ENCODE peak calls at places on chromosome 15, in four cellular contexts. J, L, U and F are unnamed samples.
A peak's percentile ranks its signal among the peaks of the same experiment; 100 is the strongest.

GRCh38 chr15:64232400-64232799 is 69.6 kb upstream of the PPIB start:
- DNase-seq in J (no peak), L (no peak), U (peak; percentile 91), F (no peak)

GRCh38 chr15:58258501-58259274 is 120.5 kb downstream of the AQP9 start:
- DNase-seq in J (no peak), L (no peak), U (no peak), F (no peak)

GRCh38 chr15:60326824-60327654 is 70.7 kb downstream of the ANXA2 start:
- DNase-seq in J (peak; percentile 41), L (peak; percentile 21), U (no peak), F (no peak)

GRCh38 chr15:85704021-85704420 is 90.7 kb downstream of the KLHL25 start:
- DNase-seq in J (no peak), L (peak; percentile 31), U (peak; percentile 36), F (no peak)

GRCh38 chr15:44698651-44699050 is 12.5 kb downstream of the PATL2 start:
- DNase-seq in J (no peak), L (no peak), U (no peak), F (no peak)

GRCh38 chr15:74028646-74029045 is 34.1 kb downstream of the PML start:
- DNase-seq in J (no peak), L (no peak), U (no peak), F (no peak)

GRCh38 chr15:94414921-94415320 is 183.6 kb downstream of the MCTP2 start:
- DNase-seq in J (no peak), L (no peak), U (no peak), F (no peak)

GRCh38 chr15:73685981-73686380 is 1.8 kb downstream of the CD276 start:
- DNase-seq in J (no peak), L (no peak), U (no peak), F (no peak)

GRCh38 chr15:81052046-81052445 is 51.3 kb downstream of the TLNRD1 start:
- DNase-seq in J (no peak), L (no peak), U (no peak), F (no peak)

GRCh38 chr15:70258369-70259029 is 160.8 kb upstream of the TLE3 start:
- DNase-seq in J (no peak), L (peak; percentile 61), U (peak; percentile 43), F (peak; percentile 77)

GRCh38 chr15:37425541-37425940 is 325.2 kb upstream of the MEIS2 start:
- DNase-seq in J (no peak), L (no peak), U (peak; percentile 57), F (no peak)

GRCh38 chr15:92383528-92384326 is 10.0 kb upstream of the ST8SIA2 start:
- DNase-seq in J (peak; percentile 44), L (no peak), U (no peak), F (no peak)

GRCh38 chr15:41115652-41116115 is 396 bp downstream of the INO80 start:
- DNase-seq in J (peak; percentile 81), L (peak; percentile 70), U (peak; percentile 59), F (peak; percentile 66)

GRCh38 chr15:64349375-64349774 is 6.6 kb downstream of the CSNK1G1 start:
- DNase-seq in J (no peak), L (no peak), U (peak; percentile 29), F (no peak)

GRCh38 chr15:79366691-79367090 is 55.8 kb downstream of the TMED3 start:
- DNase-seq in J (no peak), L (no peak), U (peak; percentile 69), F (no peak)

GRCh38 chr15:76647612-76648011 is 257.5 kb downstream of the SCAPER start:
- DNase-seq in J (no peak), L (no peak), U (no peak), F (no peak)

GRCh38 chr15:82714026-82714425 is 4.4 kb upstream of the AP3B2 start:
- DNase-seq in J (no peak), L (no peak), U (no peak), F (no peak)

GRCh38 chr15:51075364-51075763 is 19.3 kb downstream of the TNFAIP8L3 start:
- DNase-seq in J (no peak), L (no peak), U (no peak), F (no peak)

GRCh38 chr15:48470096-48470495 is 138.9 kb downstream of the DUT start:
- DNase-seq in J (no peak), L (no peak), U (no peak), F (no peak)

GRCh38 chr15:67992834-67993233 is 61.3 kb upstream of the PIAS1 start:
- DNase-seq in J (peak; percentile 19), L (no peak), U (no peak), F (no peak)

GRCh38 chr15:65084500-65085206 is 8.1 kb downstream of the KBTBD13 start:
- DNase-seq in J (no peak), L (no peak), U (peak; percentile 48), F (no peak)

GRCh38 chr15:78682013-78682651 is 41.1 kb upstream of the CHRNB4 start:
- DNase-seq in J (no peak), L (no peak), U (no peak), F (no peak)

GRCh38 chr15:25171111-25171811 is 216.5 kb downstream of the SNRPN start:
- DNase-seq in J (no peak), L (no peak), U (no peak), F (peak; percentile 44)

GRCh38 chr15:79475312-79475711 is 43.2 kb downstream of the MINAR1 start:
- DNase-seq in J (no peak), L (no peak), U (peak; percentile 85), F (no peak)

GRCh38 chr15:73244333-73244732 is 124.4 kb downstream of the HCN4 start:
- DNase-seq in J (no peak), L (no peak), U (no peak), F (no peak)

GRCh38 chr15:45715528-45715927 is 80.7 kb downstream of the SQOR start:
- DNase-seq in J (no peak), L (no peak), U (no peak), F (no peak)

GRCh38 chr15:47728886-47729285 is 11.6 kb downstream of the SEMA6D start:
- DNase-seq in J (no peak), L (no peak), U (no peak), F (no peak)

GRCh38 chr15:84681822-84682221 is 23.8 kb upstream of the NMB start:
- DNase-seq in J (no peak), L (no peak), U (peak; percentile 76), F (no peak)

GRCh38 chr15:29278436-29279099 is 8.9 kb upstream of the NSMCE3 start:
- DNase-seq in J (no peak), L (no peak), U (peak; percentile 95), F (no peak)

GRCh38 chr15:86677316-86677715 is 597.6 kb downstream of the AGBL1 start:
- DNase-seq in J (no peak), L (no peak), U (no peak), F (no peak)

GRCh38 chr15:61115241-61115640 is 113.9 kb downstream of the RORA start:
- DNase-seq in J (no peak), L (no peak), U (peak; percentile 78), F (no peak)

GRCh38 chr15:78194568-78194925 is 39.8 kb downstream of the ACSBG1 start:
- DNase-seq in J (no peak), L (no peak), U (no peak), F (no peak)

GRCh38 chr15:54007256-54007655 is 29.0 kb downstream of the UNC13C start:
- DNase-seq in J (no peak), L (no peak), U (no peak), F (no peak)

GRCh38 chr15:51536965-51537574 is 85.5 kb downstream of the DMXL2 start:
- DNase-seq in J (no peak), L (no peak), U (peak; percentile 10), F (no peak)

GRCh38 chr15:88256261-88257230 is at the start of gene NTRK3:
- DNase-seq in J (peak; percentile 28), L (no peak), U (peak; percentile 56), F (no peak)

GRCh38 chr15:85335193-85335939 is 45.0 kb upstream of the AKAP13 start:
- DNase-seq in J (no peak), L (no peak), U (no peak), F (no peak)

GRCh38 chr15:48309740-48310139 is 21.5 kb upstream of the DUT start:
- DNase-seq in J (no peak), L (no peak), U (no peak), F (no peak)

GRCh38 chr15:34109775-34110663 is 8.1 kb downstream of the PGBD4 start:
- DNase-seq in J (no peak), L (no peak), U (peak; percentile 33), F (no peak)

GRCh38 chr15:67107014-67107812 is 41.8 kb downstream of the SMAD3 start:
- DNase-seq in J (no peak), L (no peak), U (peak; percentile 100), F (no peak)

GRCh38 chr15:75452968-75453702 is 1.6 kb upstream of the SIN3A start:
- DNase-seq in J (peak; percentile 32), L (peak; percentile 42), U (peak; percentile 33), F (peak; percentile 47)
- TF ChIP-seq CTCF in J (no peak), L (no peak), U (no peak), F (no peak)

GRCh38 chr15:39434751-39435238 is 146.1 kb upstream of the THBS1 start:
- DNase-seq in J (no peak), L (no peak), U (no peak), F (no peak)

GRCh38 chr15:39438260-39438659 is 142.6 kb upstream of the THBS1 start:
- DNase-seq in J (no peak), L (no peak), U (no peak), F (no peak)

GRCh38 chr15:39435244-39435643 is 145.6 kb upstream of the THBS1 start:
- DNase-seq in J (no peak), L (no peak), U (no peak), F (no peak)

GRCh38 chr15:39442898-39443297 is 138.0 kb upstream of the THBS1 start:
- DNase-seq in J (no peak), L (no peak), U (no peak), F (no peak)

GRCh38 chr15:39438795-39439577 is 141.9 kb upstream of the THBS1 start:
- DNase-seq in J (peak; percentile 69), L (no peak), U (peak; percentile 58), F (no peak)
- TF ChIP-seq CTCF in J (no peak), L (no peak), U (no peak), F (no peak)

DNA sequence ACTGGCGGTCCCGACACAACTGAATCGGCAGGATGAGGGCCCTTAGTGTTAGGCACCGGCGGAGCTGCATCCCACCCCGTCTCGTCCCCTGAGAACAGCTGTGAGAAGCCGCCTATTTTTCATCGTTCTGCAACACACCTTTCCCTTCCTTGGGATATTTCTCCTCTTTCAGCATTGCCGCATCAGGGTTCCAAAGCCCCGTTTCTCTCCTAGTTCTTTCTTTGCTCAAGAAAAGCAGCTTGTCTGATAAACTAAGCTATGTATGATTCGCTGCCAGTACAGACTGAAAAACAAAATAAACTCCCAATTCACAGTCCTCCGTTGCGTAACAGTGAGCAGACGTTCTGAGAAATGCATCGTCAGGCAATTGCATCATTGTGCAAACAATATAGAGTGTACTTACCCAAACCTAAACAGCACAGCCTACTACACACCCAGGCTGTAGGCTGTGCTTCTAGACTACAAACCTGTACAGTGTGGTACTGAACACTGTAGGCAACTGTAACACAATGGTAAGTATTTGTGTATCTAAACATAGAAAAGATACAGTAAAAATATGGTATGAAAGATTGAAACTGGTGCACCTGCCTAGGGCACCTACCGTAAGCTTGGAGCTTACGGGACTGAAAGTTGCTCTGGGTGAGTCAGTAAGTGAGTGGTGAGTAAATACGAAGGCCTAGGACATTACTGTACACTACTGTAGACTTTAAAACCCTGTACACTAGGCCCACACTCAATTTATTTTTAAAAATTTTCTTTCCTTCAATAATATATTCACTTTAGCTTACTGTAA is 8.9 kb upstream of the ADAMTS17 start:
- DNase-seq in J (no peak), L (no peak), U (peak; percentile 33), F (no peak)
- TF ChIP-seq CTCF in J (no peak), L (peak; percentile 4), U (no peak), F (no peak)

GRCh38 chr15:100525894-100526512 is 2.7 kb downstream of the CERS3 start:
- DNase-seq in J (peak; percentile 63), L (no peak), U (no peak), F (no peak)
- TF ChIP-seq CTCF in J (no peak), L (no peak), U (no peak), F (no peak)